ENCODE peak calls at places on chromosome 5, in nine cellular contexts. One of them, this sample, is unnamed.
A peak's percentile ranks its signal among the peaks of the same experiment; 100 is the strongest.

GRCh38 chr5:42887575-42887974 is 75.9 kb upstream of the SELENOP start:
- DNase-seq in MG63: no peak
- DNase-seq in effector memory CD4-positive, alpha-beta T cell: no peak
- DNase-seq in A549: no peak
- DNase-seq in ovary: no peak
- DNase-seq in A673: no peak
- DNase-seq in tibial artery: no peak
- DNase-seq in mesenchymal stem cell: no peak
- DNase-seq in GM23338: no peak
- DNase-seq in this sample: no peak

GRCh38 chr5:402615-403359 is 40.2 kb upstream of the EXOC3 start:
- DNase-seq in tibial artery: no peak
- DNase-seq in A673: no peak
- DNase-seq in A549: no peak
- DNase-seq in MG63: no peak
- DNase-seq in mesenchymal stem cell: no peak
- DNase-seq in effector memory CD4-positive, alpha-beta T cell: no peak
- DNase-seq in GM23338: no peak
- DNase-seq in ovary: peak; percentile 2
- DNase-seq in this sample: no peak

GRCh38 chr5:22372376-22372775 is 480.8 kb downstream of the CDH12 start:
- DNase-seq in GM23338: no peak
- DNase-seq in A549: no peak
- DNase-seq in A673: peak; percentile 14
- DNase-seq in effector memory CD4-positive, alpha-beta T cell: no peak
- DNase-seq in mesenchymal stem cell: peak; percentile 70
- DNase-seq in MG63: peak; percentile 94
- DNase-seq in ovary: no peak
- DNase-seq in tibial artery: no peak
- DNase-seq in this sample: no peak

GRCh38 chr5:10030219-10030831 is 219.4 kb downstream of the ATPSCKMT start:
- DNase-seq in A549: peak; percentile 20
- DNase-seq in GM23338: peak; percentile 77
- DNase-seq in A673: peak; percentile 10
- DNase-seq in ovary: no peak
- DNase-seq in tibial artery: no peak
- DNase-seq in MG63: no peak
- DNase-seq in mesenchymal stem cell: peak; percentile 38
- DNase-seq in effector memory CD4-positive, alpha-beta T cell: no peak
- DNase-seq in this sample: peak; percentile 71

GRCh38 chr5:29697786-29698414 is 1495.6 kb upstream of the CDH6 start:
- DNase-seq in GM23338: peak; percentile 63
- DNase-seq in MG63: no peak
- DNase-seq in mesenchymal stem cell: no peak
- DNase-seq in ovary: no peak
- DNase-seq in effector memory CD4-positive, alpha-beta T cell: no peak
- DNase-seq in tibial artery: no peak
- DNase-seq in A549: peak; percentile 12
- DNase-seq in A673: peak; percentile 65
- DNase-seq in this sample: peak; percentile 26

GRCh38 chr5:37875051-37875787 is 35.4 kb upstream of the GDNF start:
- DNase-seq in A673: peak; percentile 20
- DNase-seq in tibial artery: no peak
- DNase-seq in ovary: no peak
- DNase-seq in GM23338: no peak
- DNase-seq in effector memory CD4-positive, alpha-beta T cell: no peak
- DNase-seq in mesenchymal stem cell: peak; percentile 94
- DNase-seq in MG63: peak; percentile 15
- DNase-seq in A549: no peak
- DNase-seq in this sample: no peak

GRCh38 chr5:67003373-67003905 is 193.2 kb downstream of the CD180 start:
- DNase-seq in tibial artery: no peak
- DNase-seq in ovary: no peak
- DNase-seq in mesenchymal stem cell: no peak
- DNase-seq in effector memory CD4-positive, alpha-beta T cell: no peak
- DNase-seq in A549: no peak
- DNase-seq in MG63: no peak
- DNase-seq in A673: no peak
- DNase-seq in GM23338: no peak
- DNase-seq in this sample: no peak

GRCh38 chr5:62354028-62354874 is 48.2 kb downstream of the KIF2A start:
- DNase-seq in MG63: no peak
- DNase-seq in A549: peak; percentile 69
- DNase-seq in mesenchymal stem cell: peak; percentile 66
- DNase-seq in ovary: no peak
- DNase-seq in tibial artery: no peak
- DNase-seq in GM23338: peak; percentile 51
- DNase-seq in effector memory CD4-positive, alpha-beta T cell: no peak
- DNase-seq in A673: peak; percentile 57
- DNase-seq in this sample: no peak

GRCh38 chr5:1068895-1069719 is 42.8 kb downstream of the SLC12A7 start:
- DNase-seq in A673: no peak
- DNase-seq in A549: no peak
- DNase-seq in tibial artery: no peak
- DNase-seq in GM23338: no peak
- DNase-seq in MG63: no peak
- DNase-seq in effector memory CD4-positive, alpha-beta T cell: no peak
- DNase-seq in mesenchymal stem cell: no peak
- DNase-seq in ovary: no peak
- DNase-seq in this sample: no peak

GRCh38 chr5:157328277-157328912 is 62.5 kb downstream of the CYFIP2 start:
- DNase-seq in ovary: peak; percentile 61
- DNase-seq in A673: peak; percentile 76
- DNase-seq in MG63: peak; percentile 74
- DNase-seq in GM23338: peak; percentile 89
- DNase-seq in mesenchymal stem cell: peak; percentile 83
- DNase-seq in A549: peak; percentile 77
- DNase-seq in tibial artery: peak; percentile 48
- DNase-seq in effector memory CD4-positive, alpha-beta T cell: peak; percentile 28
- DNase-seq in this sample: peak; percentile 66

GRCh38 chr5:160466121-160466520 is 44.5 kb downstream of the PTTG1 start:
- DNase-seq in tibial artery: no peak
- DNase-seq in A673: no peak
- DNase-seq in MG63: no peak
- DNase-seq in effector memory CD4-positive, alpha-beta T cell: no peak
- DNase-seq in ovary: no peak
- DNase-seq in mesenchymal stem cell: no peak
- DNase-seq in GM23338: no peak
- DNase-seq in A549: no peak
- DNase-seq in this sample: no peak

GRCh38 chr5:171705036-171705435 is 80.6 kb upstream of the SMIM23 start:
- DNase-seq in A549: no peak
- DNase-seq in ovary: no peak
- DNase-seq in MG63: no peak
- DNase-seq in A673: no peak
- DNase-seq in mesenchymal stem cell: no peak
- DNase-seq in GM23338: no peak
- DNase-seq in tibial artery: peak; percentile 6
- DNase-seq in effector memory CD4-positive, alpha-beta T cell: no peak
- DNase-seq in this sample: no peak

GRCh38 chr5:1125030-1125357 is 13.1 kb upstream of the SLC12A7 start:
- DNase-seq in A549: no peak
- DNase-seq in MG63: no peak
- DNase-seq in mesenchymal stem cell: peak; percentile 97
- DNase-seq in ovary: no peak
- DNase-seq in effector memory CD4-positive, alpha-beta T cell: no peak
- DNase-seq in GM23338: no peak
- DNase-seq in A673: peak; percentile 46
- DNase-seq in tibial artery: peak; percentile 72
- DNase-seq in this sample: no peak

GRCh38 chr5:167205881-167206280 is 1085.6 kb upstream of the WWC1 start:
- DNase-seq in ovary: no peak
- DNase-seq in mesenchymal stem cell: no peak
- DNase-seq in GM23338: no peak
- DNase-seq in tibial artery: no peak
- DNase-seq in effector memory CD4-positive, alpha-beta T cell: no peak
- DNase-seq in A673: no peak
- DNase-seq in MG63: no peak
- DNase-seq in A549: no peak
- DNase-seq in this sample: no peak

GRCh38 chr5:141875795-141876627 is 2.2 kb downstream of the PCDH1 start:
- DNase-seq in A673: no peak
- DNase-seq in MG63: no peak
- DNase-seq in effector memory CD4-positive, alpha-beta T cell: no peak
- DNase-seq in mesenchymal stem cell: no peak
- DNase-seq in GM23338: peak; percentile 82
- DNase-seq in A549: no peak
- DNase-seq in tibial artery: no peak
- DNase-seq in ovary: no peak
- DNase-seq in this sample: peak; percentile 67
- H3K4me3 ChIP-seq in A673: peak overlapping the region; percentile 42
- H3K4me3 ChIP-seq in MG63: peak overlapping the region; percentile 20
- H3K4me3 ChIP-seq in effector memory CD4-positive, alpha-beta T cell: peak overlapping the region; percentile 27
- H3K4me3 ChIP-seq in mesenchymal stem cell: no peak overlapping the region
- H3K4me3 ChIP-seq in GM23338: peak overlapping the region; percentile 98
- H3K4me3 ChIP-seq in A549: peak overlapping the region; percentile 64
- H3K4me3 ChIP-seq in tibial artery: peak overlapping the region; percentile 68
- H3K4me3 ChIP-seq in ovary: peak overlapping the region; percentile 43
- H3K4me3 ChIP-seq in this sample: peak overlapping the region; percentile 58

GRCh38 chr5:138467711-138468132 is 2.4 kb downstream of the EGR1 start:
- DNase-seq in MG63: peak; percentile 14
- DNase-seq in A549: no peak
- DNase-seq in A673: peak; percentile 27
- DNase-seq in tibial artery: no peak
- DNase-seq in GM23338: no peak
- DNase-seq in effector memory CD4-positive, alpha-beta T cell: peak; percentile 16
- DNase-seq in mesenchymal stem cell: peak; percentile 50
- DNase-seq in ovary: no peak
- DNase-seq in this sample: no peak
- H3K4me3 ChIP-seq in MG63: peak overlapping the region; percentile 95
- H3K4me3 ChIP-seq in A549: no peak overlapping the region
- H3K4me3 ChIP-seq in A673: peak overlapping the region; percentile 86
- H3K4me3 ChIP-seq in tibial artery: peak overlapping the region; percentile 60
- H3K4me3 ChIP-seq in GM23338: peak overlapping the region; percentile 94
- H3K4me3 ChIP-seq in effector memory CD4-positive, alpha-beta T cell: no peak overlapping the region
- H3K4me3 ChIP-seq in mesenchymal stem cell: no peak overlapping the region
- H3K4me3 ChIP-seq in ovary: peak overlapping the region; percentile 50
- H3K4me3 ChIP-seq in this sample: no peak overlapping the region

DNA sequence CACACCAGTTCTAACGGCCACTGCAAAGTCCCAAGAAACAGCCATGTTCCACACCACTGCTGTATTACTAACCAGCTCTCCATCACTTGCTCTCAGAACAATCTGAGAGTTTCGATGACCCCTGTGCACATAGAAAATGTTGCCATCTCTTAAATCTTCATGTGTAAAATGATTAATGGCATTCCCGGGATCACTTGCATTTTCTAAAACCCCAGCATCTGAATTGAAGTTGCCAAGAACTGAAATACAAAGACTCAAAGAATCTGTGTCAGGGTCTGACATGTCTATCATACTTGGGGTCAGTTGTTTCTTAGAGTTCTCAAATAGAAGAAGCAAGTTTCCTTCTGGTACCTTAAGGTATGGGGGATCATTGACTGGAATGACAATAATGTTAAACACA is 115.1 kb downstream of the ESM1 start:
- DNase-seq in A549: no peak
- DNase-seq in MG63: no peak
- DNase-seq in ovary: no peak
- DNase-seq in tibial artery: no peak
- DNase-seq in A673: no peak
- DNase-seq in mesenchymal stem cell: no peak
- DNase-seq in effector memory CD4-positive, alpha-beta T cell: no peak
- DNase-seq in GM23338: no peak
- DNase-seq in this sample: no peak
- H3K4me3 ChIP-seq in A549: no peak overlapping the region
- H3K4me3 ChIP-seq in MG63: no peak overlapping the region
- H3K4me3 ChIP-seq in ovary: no peak overlapping the region
- H3K4me3 ChIP-seq in tibial artery: no peak overlapping the region
- H3K4me3 ChIP-seq in A673: no peak overlapping the region
- H3K4me3 ChIP-seq in mesenchymal stem cell: no peak overlapping the region
- H3K4me3 ChIP-seq in effector memory CD4-positive, alpha-beta T cell: no peak overlapping the region
- H3K4me3 ChIP-seq in GM23338: no peak overlapping the region
- H3K4me3 ChIP-seq in this sample: no peak overlapping the region

GRCh38 chr5:150154618-150155134 is 969 bp downstream of the PDGFRB start:
- DNase-seq in mesenchymal stem cell: no peak
- DNase-seq in effector memory CD4-positive, alpha-beta T cell: no peak
- DNase-seq in GM23338: peak; percentile 41
- DNase-seq in A673: peak; percentile 53
- DNase-seq in ovary: no peak
- DNase-seq in tibial artery: no peak
- DNase-seq in MG63: no peak
- DNase-seq in A549: no peak
- DNase-seq in this sample: no peak
- H3K4me3 ChIP-seq in mesenchymal stem cell: peak overlapping the region; percentile 63
- H3K4me3 ChIP-seq in effector memory CD4-positive, alpha-beta T cell: no peak overlapping the region
- H3K4me3 ChIP-seq in GM23338: peak overlapping the region; percentile 51
- H3K4me3 ChIP-seq in A673: peak overlapping the region; percentile 47
- H3K4me3 ChIP-seq in ovary: peak overlapping the region; percentile 59
- H3K4me3 ChIP-seq in tibial artery: peak overlapping the region; percentile 71
- H3K4me3 ChIP-seq in MG63: peak overlapping the region; percentile 40
- H3K4me3 ChIP-seq in A549: no peak overlapping the region
- H3K4me3 ChIP-seq in this sample: no peak overlapping the region

GRCh38 chr5:141431286-141431685 is 979 bp downstream of the PCDHGA12 start:
- DNase-seq in tibial artery: no peak
- DNase-seq in A549: no peak
- DNase-seq in GM23338: no peak
- DNase-seq in mesenchymal stem cell: no peak
- DNase-seq in effector memory CD4-positive, alpha-beta T cell: no peak
- DNase-seq in MG63: no peak
- DNase-seq in ovary: no peak
- DNase-seq in A673: no peak
- DNase-seq in this sample: no peak
- H3K4me3 ChIP-seq in tibial artery: peak overlapping the region; percentile 30
- H3K4me3 ChIP-seq in A549: no peak overlapping the region
- H3K4me3 ChIP-seq in GM23338: no peak overlapping the region
- H3K4me3 ChIP-seq in mesenchymal stem cell: no peak overlapping the region
- H3K4me3 ChIP-seq in effector memory CD4-positive, alpha-beta T cell: no peak overlapping the region
- H3K4me3 ChIP-seq in MG63: no peak overlapping the region
- H3K4me3 ChIP-seq in ovary: no peak overlapping the region
- H3K4me3 ChIP-seq in A673: no peak overlapping the region
- H3K4me3 ChIP-seq in this sample: no peak overlapping the region

This sample was measured in WERI-Rb-1.